ENCODE peak calls at places on chromosomes 12 and 14, in five cellular contexts. One of them, this sample, is unnamed.
A peak's percentile ranks its signal among the peaks of the same experiment; 100 is the strongest.

GRCh38 chr14:92436115-92436776 is 77.3 kb upstream of the RIN3 start:
- DNase-seq in germinal center: no peak
- DNase-seq in DND-41: no peak
- DNase-seq in cardiac fibroblast: no peak
- DNase-seq in CD4-positive, alpha-beta T cell: no peak
- DNase-seq in this sample: no peak

GRCh38 chr12:88334271-88334670 is 192.2 kb downstream of the TMTC3 start:
- DNase-seq in DND-41: no peak
- DNase-seq in germinal center: no peak
- DNase-seq in CD4-positive, alpha-beta T cell: no peak
- DNase-seq in cardiac fibroblast: peak; percentile 31
- DNase-seq in this sample: peak; percentile 66

GRCh38 chr14:99325016-99325415 is 53.0 kb upstream of the BCL11B start:
- DNase-seq in CD4-positive, alpha-beta T cell: no peak
- DNase-seq in DND-41: no peak
- DNase-seq in germinal center: no peak
- DNase-seq in cardiac fibroblast: no peak
- DNase-seq in this sample: no peak

GRCh38 chr12:104610513-104611235 is 153.9 kb downstream of the CHST11 start:
- DNase-seq in CD4-positive, alpha-beta T cell: no peak
- DNase-seq in germinal center: no peak
- DNase-seq in DND-41: no peak
- DNase-seq in cardiac fibroblast: no peak
- DNase-seq in this sample: no peak

GRCh38 chr14:102363182-102363952 is 626 bp downstream of the TECPR2 start:
- DNase-seq in DND-41: no peak
- DNase-seq in germinal center: peak; percentile 35
- DNase-seq in cardiac fibroblast: peak; percentile 35
- DNase-seq in CD4-positive, alpha-beta T cell: no peak
- DNase-seq in this sample: peak; percentile 27

GRCh38 chr12:27237790-27238771 is 6.0 kb upstream of the STK38L start:
- DNase-seq in germinal center: no peak
- DNase-seq in DND-41: no peak
- DNase-seq in cardiac fibroblast: peak; percentile 27
- DNase-seq in CD4-positive, alpha-beta T cell: no peak
- DNase-seq in this sample: no peak

GRCh38 chr14:64688801-64689200 is 15.4 kb upstream of the PLEKHG3 start:
- DNase-seq in germinal center: no peak
- DNase-seq in DND-41: no peak
- DNase-seq in CD4-positive, alpha-beta T cell: no peak
- DNase-seq in cardiac fibroblast: no peak
- DNase-seq in this sample: no peak

GRCh38 chr14:52313903-52314481 is at the start of gene PTGER2:
- DNase-seq in germinal center: peak; percentile 28
- DNase-seq in cardiac fibroblast: peak; percentile 92
- DNase-seq in CD4-positive, alpha-beta T cell: peak; percentile 36
- DNase-seq in DND-41: peak; percentile 77
- DNase-seq in this sample: peak; percentile 99

GRCh38 chr12:846376-846775 is 94.0 kb downstream of the WNK1 start:
- DNase-seq in CD4-positive, alpha-beta T cell: no peak
- DNase-seq in DND-41: no peak
- DNase-seq in germinal center: no peak
- DNase-seq in cardiac fibroblast: no peak
- DNase-seq in this sample: no peak

GRCh38 chr12:74984631-74985030 is 225.0 kb downstream of the KCNC2 start:
- DNase-seq in germinal center: no peak
- DNase-seq in cardiac fibroblast: no peak
- DNase-seq in CD4-positive, alpha-beta T cell: no peak
- DNase-seq in DND-41: no peak
- DNase-seq in this sample: no peak

GRCh38 chr12:130953783-130954543 is at the start of gene ADGRD1:
- DNase-seq in germinal center: no peak
- DNase-seq in DND-41: no peak
- DNase-seq in CD4-positive, alpha-beta T cell: no peak
- DNase-seq in cardiac fibroblast: peak; percentile 65
- DNase-seq in this sample: no peak

GRCh38 chr12:109737631-109738030 is 24.0 kb downstream of the FAM222A start:
- DNase-seq in germinal center: no peak
- DNase-seq in DND-41: no peak
- DNase-seq in CD4-positive, alpha-beta T cell: no peak
- DNase-seq in cardiac fibroblast: no peak
- DNase-seq in this sample: no peak

GRCh38 chr12:107441906-107442305 is 243.7 kb upstream of the PWP1 start:
- DNase-seq in cardiac fibroblast: peak; percentile 27
- DNase-seq in DND-41: no peak
- DNase-seq in CD4-positive, alpha-beta T cell: no peak
- DNase-seq in germinal center: no peak
- DNase-seq in this sample: peak; percentile 23

GRCh38 chr14:89855961-89856360 is 98.6 kb downstream of the EFCAB11 start:
- DNase-seq in CD4-positive, alpha-beta T cell: no peak
- DNase-seq in germinal center: no peak
- DNase-seq in DND-41: no peak
- DNase-seq in cardiac fibroblast: peak; percentile 83
- DNase-seq in this sample: peak; percentile 86

GRCh38 chr12:10174986-10175614 is 3.2 kb upstream of the OLR1 start:
- DNase-seq in cardiac fibroblast: no peak
- DNase-seq in germinal center: no peak
- DNase-seq in DND-41: no peak
- DNase-seq in CD4-positive, alpha-beta T cell: no peak
- DNase-seq in this sample: no peak

GRCh38 chr14:63939006-63939270 is 86.1 kb downstream of the SYNE2 start:
- DNase-seq in cardiac fibroblast: no peak
- DNase-seq in DND-41: no peak
- DNase-seq in CD4-positive, alpha-beta T cell: no peak
- DNase-seq in germinal center: no peak
- DNase-seq in this sample: no peak

GRCh38 chr12:97313471-97314190 is 149.0 kb upstream of the RMST start:
- DNase-seq in DND-41: no peak
- DNase-seq in germinal center: no peak
- DNase-seq in CD4-positive, alpha-beta T cell: no peak
- DNase-seq in cardiac fibroblast: no peak
- DNase-seq in this sample: no peak

GRCh38 chr12:116201359-116201758 is 76.1 kb downstream of the MED13L start:
- DNase-seq in germinal center: no peak
- DNase-seq in cardiac fibroblast: no peak
- DNase-seq in CD4-positive, alpha-beta T cell: no peak
- DNase-seq in DND-41: no peak
- DNase-seq in this sample: no peak

GRCh38 chr14:68908860-68909259 is 70.2 kb downstream of the ACTN1 start:
- DNase-seq in germinal center: no peak
- DNase-seq in CD4-positive, alpha-beta T cell: no peak
- DNase-seq in cardiac fibroblast: no peak
- DNase-seq in DND-41: no peak
- DNase-seq in this sample: no peak

GRCh38 chr14:53093206-53093605 is 59.9 kb downstream of the DDHD1 start:
- DNase-seq in CD4-positive, alpha-beta T cell: no peak
- DNase-seq in cardiac fibroblast: peak; percentile 41
- DNase-seq in DND-41: no peak
- DNase-seq in germinal center: no peak
- DNase-seq in this sample: peak; percentile 66

GRCh38 chr12:8057839-8058238 is 8.3 kb downstream of the C3AR1 start:
- DNase-seq in CD4-positive, alpha-beta T cell: no peak
- DNase-seq in germinal center: no peak
- DNase-seq in cardiac fibroblast: peak; percentile 66
- DNase-seq in DND-41: no peak
- DNase-seq in this sample: peak; percentile 86

GRCh38 chr14:73913256-73913655 is 26.6 kb downstream of the ZNF410 start:
- DNase-seq in CD4-positive, alpha-beta T cell: no peak
- DNase-seq in DND-41: no peak
- DNase-seq in cardiac fibroblast: peak; percentile 67
- DNase-seq in germinal center: no peak
- DNase-seq in this sample: no peak

GRCh38 chr12:27299102-27299501 is 33.5 kb upstream of the BMAL2 start:
- DNase-seq in CD4-positive, alpha-beta T cell: no peak
- DNase-seq in cardiac fibroblast: no peak
- DNase-seq in germinal center: no peak
- DNase-seq in DND-41: no peak
- DNase-seq in this sample: no peak

This sample was measured in fibroblast of gingiva.